ENCODE peak calls at places on chromosomes 5 and 9, in six cellular contexts. N is mucosa of descending colon, V is AG10803, E is spleen, T is psoas muscle, G is neural progenitor cell. F is an unnamed sample.

GRCh38 chr5:65262094-65262493 is 219.6 kb downstream of the ADAMTS6 start:
- DNase-seq in N (no peak), V (no peak), E (no peak), T (peak), G (no peak), F (no peak)

GRCh38 chr9:134052941-134053340 is 14.9 kb downstream of the BRD3 start:
- DNase-seq in N (peak), V (no peak), E (peak), T (no peak), G (no peak), F (no peak)

GRCh38 chr5:78647838-78648358 is 674 bp downstream of the LHFPL2 start:
- DNase-seq in N (peak), V (peak), E (no peak), T (peak), G (peak), F (peak)

GRCh38 chr5:172855597-172856292 is 21.7 kb downstream of the ERGIC1 start:
- DNase-seq in N (no peak), V (peak), E (no peak), T (peak), G (no peak), F (peak)

GRCh38 chr5:150173154-150173553 is 6.6 kb downstream of the CDX1 start:
- DNase-seq in N (no peak), V (no peak), E (no peak), T (no peak), G (no peak), F (no peak)

GRCh38 chr9:109604788-109605187 is 106.7 kb upstream of the PTPN3 start:
- DNase-seq in N (no peak), V (no peak), E (no peak), T (no peak), G (no peak), F (peak)

GRCh38 chr5:42840279-42840678 is 28.6 kb upstream of the SELENOP start:
- DNase-seq in N (no peak), V (peak), E (no peak), T (peak), G (no peak), F (peak)

GRCh38 chr9:107971241-107971640 is 481.7 kb upstream of the KLF4 start:
- DNase-seq in N (no peak), V (no peak), E (no peak), T (no peak), G (no peak), F (no peak)

GRCh38 chr9:117355542-117355941 is 59.3 kb downstream of the ASTN2 start:
- DNase-seq in N (no peak), V (no peak), E (no peak), T (no peak), G (no peak), F (no peak)

GRCh38 chr5:675111-675875 is 17.9 kb downstream of the TPPP start:
- DNase-seq in N (no peak), V (no peak), E (peak), T (peak), G (no peak), F (no peak)

GRCh38 chr5:72658161-72658560 is 151.0 kb upstream of the ZNF366 start:
- DNase-seq in N (no peak), V (no peak), E (no peak), T (no peak), G (no peak), F (no peak)

GRCh38 chr9:132241840-132242620 is 80.2 kb downstream of the NTNG2 start:
- DNase-seq in N (peak), V (no peak), E (peak), T (no peak), G (peak), F (no peak)

GRCh38 chr9:70641031-70641430 is 226.6 kb upstream of the KLF9 start:
- DNase-seq in N (no peak), V (no peak), E (no peak), T (no peak), G (no peak), F (no peak)

GRCh38 chr5:124979174-124979573 is 232.7 kb upstream of the ZNF608 start:
- DNase-seq in N (no peak), V (no peak), E (no peak), T (no peak), G (peak), F (no peak)

GRCh38 chr5:139058121-139058520 is 140.0 kb downstream of the SIL1 start:
- DNase-seq in N (no peak), V (peak), E (no peak), T (no peak), G (no peak), F (peak)

GRCh38 chr9:91163441-91163772 is 198.3 kb downstream of the AUH start:
- DNase-seq in N (no peak), V (no peak), E (no peak), T (no peak), G (no peak), F (no peak)

GRCh38 chr5:82092-82491 is 9.9 kb upstream of the PLEKHG4B start:
- DNase-seq in N (no peak), V (peak), E (no peak), T (no peak), G (peak), F (no peak)

GRCh38 chr5:149938272-149938671 is 6.3 kb downstream of the PDE6A start:
- DNase-seq in N (peak), V (peak), E (no peak), T (peak), G (no peak), F (peak)

GRCh38 chr9:136900988-136901515 is 14.7 kb downstream of the TRAF2 start:
- DNase-seq in N (no peak), V (no peak), E (no peak), T (no peak), G (no peak), F (no peak)

GRCh38 chr5:130198927-130199326 is 294.7 kb downstream of the CHSY3 start:
- DNase-seq in N (no peak), V (peak), E (no peak), T (no peak), G (peak), F (peak)

GRCh38 chr9:135290086-135290485 is 189.5 kb upstream of the PPP1R26 start:
- DNase-seq in N (no peak), V (no peak), E (peak), T (no peak), G (no peak), F (no peak)

GRCh38 chr5:54362992-54363630 is 52.7 kb upstream of the ARL15 start:
- DNase-seq in N (no peak), V (peak), E (no peak), T (no peak), G (no peak), F (peak)

GRCh38 chr5:17398439-17398838 is 99.6 kb upstream of the TAF11L2 start:
- DNase-seq in N (no peak), V (peak), E (no peak), T (no peak), G (no peak), F (peak)

GRCh38 chr9:131112374-131113159 is 12.8 kb upstream of the NUP214 start:
- DNase-seq in N (no peak), V (no peak), E (peak), T (no peak), G (no peak), F (no peak)

GRCh38 chr9:132008871-132009812 is 70.5 kb downstream of the MED27 start:
- DNase-seq in N (no peak), V (no peak), E (no peak), T (no peak), G (no peak), F (no peak)

GRCh38 chr5:147979761-147980160 is 73.4 kb upstream of the C5orf46 start:
- DNase-seq in N (no peak), V (no peak), E (no peak), T (no peak), G (no peak), F (no peak)

GRCh38 chr5:169181785-169182184 is 119.2 kb downstream of the SLIT3 start:
- DNase-seq in N (no peak), V (peak), E (no peak), T (no peak), G (no peak), F (peak)

GRCh38 chr9:107805198-107805597 is 315.6 kb upstream of the KLF4 start:
- DNase-seq in N (no peak), V (no peak), E (no peak), T (no peak), G (no peak), F (no peak)

GRCh38 chr9:124716795-124717194 is 54.3 kb downstream of the NR6A1 start:
- DNase-seq in N (no peak), V (peak), E (no peak), T (no peak), G (no peak), F (peak)

GRCh38 chr5:4640793-4641192 is 499.3 kb upstream of the ADAMTS16 start:
- DNase-seq in N (no peak), V (peak), E (no peak), T (no peak), G (peak), F (no peak)

GRCh38 chr9:135516132-135516860 is 4.9 kb upstream of the LCN1 start:
- DNase-seq in N (no peak), V (no peak), E (peak), T (no peak), G (no peak), F (no peak)

GRCh38 chr5:43008369-43009158 is 31.6 kb downstream of the ANXA2R start:
- DNase-seq in N (peak), V (peak), E (peak), T (peak), G (peak), F (peak)

GRCh38 chr5:127330116-127330515 is 39.5 kb downstream of the MEGF10 start:
- DNase-seq in N (no peak), V (no peak), E (no peak), T (no peak), G (no peak), F (peak)

GRCh38 chr9:115209601-115210306 is 91.8 kb upstream of the TNC start:
- DNase-seq in N (no peak), V (no peak), E (no peak), T (no peak), G (no peak), F (peak)

GRCh38 chr9:72931437-72931836 is 21.4 kb downstream of the ALDH1A1 start:
- DNase-seq in N (no peak), V (no peak), E (no peak), T (no peak), G (no peak), F (no peak)

GRCh38 chr9:129320575-129321311 is 142.7 kb upstream of the IER5L start:
- DNase-seq in N (peak), V (peak), E (peak), T (peak), G (peak), F (peak)
- H3K4me3 ChIP-seq in N (no peak), V (peak), E (peak), T (peak), G (no peak), F (peak)

DNA sequence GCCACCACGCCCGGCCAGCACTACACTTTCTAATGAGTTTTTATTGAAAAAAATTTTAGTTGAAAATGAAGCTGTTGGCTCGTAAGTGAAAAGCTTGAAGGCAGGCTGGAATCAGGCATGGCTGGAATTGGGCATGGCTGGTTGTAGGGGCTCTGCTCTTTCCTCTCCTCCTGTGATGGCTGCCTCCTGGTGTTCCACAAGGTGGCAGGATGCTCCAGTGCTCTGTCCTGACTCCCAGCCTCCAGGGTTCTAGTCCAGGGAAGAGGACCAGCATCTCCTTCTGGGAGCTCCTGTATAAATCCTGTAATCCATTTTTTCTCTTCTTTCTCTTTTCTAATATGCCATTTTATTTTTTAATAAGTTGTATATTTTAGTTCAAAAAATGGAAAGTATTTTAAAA is 57.2 kb upstream of the DHFR start:
- DNase-seq in N (no peak), V (peak), E (no peak), T (no peak), G (peak), F (peak)
- TF ChIP-seq CTCF in N (no peak), V (peak), E (no peak), T (no peak), G (peak), F (peak)

GRCh38 chr5:60843693-60844428 is at the start of gene ELOVL7:
- DNase-seq in N (peak), V (no peak), E (peak), T (peak), G (peak), F (peak)
- H3K4me3 ChIP-seq in N (peak), V (peak), E (peak), T (peak), G (peak), F (peak)

GRCh38 chr5:141175933-141176332 is 1.7 kb upstream of the PCDHB8 start:
- DNase-seq in N (no peak), V (no peak), E (no peak), T (no peak), G (no peak), F (no peak)

DNA sequence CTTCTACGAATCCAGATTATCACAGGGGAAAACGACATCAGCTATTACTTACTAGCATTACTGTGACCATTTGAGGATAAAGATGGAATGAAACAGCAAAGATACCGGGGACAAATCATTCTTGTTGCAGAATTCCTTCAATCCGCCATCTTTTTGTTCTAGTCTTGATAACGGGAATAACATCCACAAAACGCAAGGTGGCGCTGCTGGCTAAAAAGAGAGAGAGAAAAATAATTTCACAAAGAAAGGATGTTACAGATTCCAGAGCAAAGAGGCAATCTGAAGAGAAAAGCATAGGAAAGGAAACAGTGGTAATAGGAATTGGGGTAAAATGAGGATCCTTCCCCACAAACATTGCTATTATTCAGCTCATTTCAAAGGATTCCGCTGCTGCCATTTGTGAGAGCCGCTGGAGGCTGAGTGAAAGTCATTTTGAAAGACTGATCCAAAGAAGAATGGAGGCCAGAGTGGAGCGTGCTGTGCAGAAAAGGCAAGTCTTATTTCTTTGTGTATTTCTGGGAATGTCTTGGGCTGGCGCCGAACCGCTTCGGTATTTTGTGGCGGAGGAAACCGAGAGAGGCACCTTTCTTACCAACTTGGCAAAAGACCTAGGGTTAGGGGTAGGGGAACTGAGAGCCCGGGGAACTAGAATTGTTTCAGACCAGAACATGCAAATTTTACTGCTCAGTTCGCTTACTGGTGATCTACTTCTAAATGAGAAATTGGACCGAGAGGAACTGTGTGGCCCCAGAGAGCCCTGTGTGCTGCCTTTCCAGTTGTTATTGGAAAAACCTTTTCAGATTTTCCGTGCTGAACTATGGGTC is at the start of gene PCDHB7:
- DNase-seq in N (no peak), V (peak), E (no peak), T (no peak), G (peak), F (peak)
- TF ChIP-seq CTCF in N (no peak), V (peak), E (no peak), T (peak), G (peak), F (peak)

GRCh38 chr9:77908293-77908692 is 123.3 kb downstream of the GNAQ start:
- DNase-seq in N (no peak), V (no peak), E (no peak), T (no peak), G (no peak), F (no peak)

GRCh38 chr9:77909306-77909705 is 122.3 kb downstream of the GNAQ start:
- DNase-seq in N (no peak), V (no peak), E (no peak), T (no peak), G (no peak), F (no peak)

GRCh38 chr9:77906991-77907390 is 124.6 kb downstream of the GNAQ start:
- DNase-seq in N (no peak), V (peak), E (no peak), T (no peak), G (no peak), F (no peak)

GRCh38 chr9:77910216-77910615 is 121.4 kb downstream of the GNAQ start:
- DNase-seq in N (no peak), V (peak), E (no peak), T (no peak), G (no peak), F (no peak)

GRCh38 chr9:77907581-77907980 is 124.0 kb downstream of the GNAQ start:
- DNase-seq in N (no peak), V (no peak), E (no peak), T (no peak), G (no peak), F (peak)
- H3K4me3 ChIP-seq in N (no peak), V (no peak), E (no peak), T (no peak), G (no peak), F (no peak)

DNA sequence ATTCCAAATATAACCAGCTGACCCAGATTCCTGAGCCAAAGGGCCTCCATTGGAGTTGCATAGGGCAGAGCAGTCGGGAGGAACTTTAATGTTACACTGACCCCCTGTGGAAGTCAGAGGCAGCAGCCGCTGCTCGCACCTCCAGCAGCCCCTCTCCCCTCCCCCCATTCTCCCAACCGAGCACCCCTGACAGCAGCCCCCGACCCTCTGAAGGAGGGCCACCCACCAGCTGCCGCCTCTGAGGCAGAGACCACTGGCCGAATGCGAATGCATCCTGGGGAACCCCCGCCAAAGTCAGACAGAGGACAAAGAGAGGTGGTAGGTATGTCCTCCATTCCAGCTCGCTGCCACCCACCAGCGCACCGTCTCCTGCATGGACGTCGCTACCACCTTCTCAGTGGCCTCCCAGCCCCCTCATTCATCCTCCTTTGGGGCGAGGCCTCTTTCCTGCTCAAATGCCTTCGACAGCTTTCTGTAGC is 231.0 kb downstream of the CDK5RAP2 start:
- DNase-seq in N (no peak), V (peak), E (no peak), T (no peak), G (peak), F (peak)
- TF ChIP-seq CTCF in N (no peak), V (peak), E (peak), T (peak), G (peak), F (peak)

GRCh38 chr5:133124891-133125290 is 73.1 kb downstream of the HSPA4 start:
- DNase-seq in N (no peak), V (no peak), E (no peak), T (no peak), G (no peak), F (no peak)
- H3K4me3 ChIP-seq in N (no peak), V (no peak), E (no peak), T (no peak), G (no peak), F (no peak)

GRCh38 chr5:112119527-112119926 is 299.6 kb downstream of the EPB41L4A start:
- DNase-seq in N (no peak), V (no peak), E (no peak), T (no peak), G (no peak), F (no peak)
- TF ChIP-seq CTCF in N (no peak), V (no peak), E (no peak), T (no peak), G (no peak), F (no peak)